ENCODE peak calls at places on chromosomes 2 and 18, in nine cellular contexts. One of them, this sample, is unnamed.

GRCh38 chr2:25250331-25251031 is 82.1 kb upstream of the POMC start:
- DNase-seq in cardiac fibroblast: peak
- DNase-seq in osteocyte: no peak
- DNase-seq in colonic mucosa: no peak
- DNase-seq in AG10803: peak
- DNase-seq in AG04450: peak
- DNase-seq in NCI-H1417: no peak
- DNase-seq in NCI-H69: no peak
- DNase-seq in activated naive CD8-positive, alpha-beta T cell treated with anti-CD3 and anti-CD28 coated beads, Interleukin-2, amount 50 U/mL, for 24 hours: peak
- DNase-seq in this sample: no peak

GRCh38 chr18:24797987-24798386 is 337.6 kb downstream of the HRH4 start:
- DNase-seq in cardiac fibroblast: no peak
- DNase-seq in osteocyte: no peak
- DNase-seq in colonic mucosa: no peak
- DNase-seq in AG10803: no peak
- DNase-seq in AG04450: no peak
- DNase-seq in NCI-H1417: no peak
- DNase-seq in NCI-H69: no peak
- DNase-seq in activated naive CD8-positive, alpha-beta T cell treated with anti-CD3 and anti-CD28 coated beads, Interleukin-2, amount 50 U/mL, for 24 hours: no peak
- DNase-seq in this sample: no peak

GRCh38 chr2:35410431-35411061 is 945.0 kb upstream of the CRIM1 start:
- DNase-seq in cardiac fibroblast: peak
- DNase-seq in osteocyte: peak
- DNase-seq in colonic mucosa: peak
- DNase-seq in AG10803: peak
- DNase-seq in AG04450: no peak
- DNase-seq in NCI-H1417: no peak
- DNase-seq in NCI-H69: peak
- DNase-seq in activated naive CD8-positive, alpha-beta T cell treated with anti-CD3 and anti-CD28 coated beads, Interleukin-2, amount 50 U/mL, for 24 hours: peak
- DNase-seq in this sample: peak

GRCh38 chr18:60146220-60146960 is 226.2 kb downstream of the MC4R start:
- DNase-seq in cardiac fibroblast: no peak
- DNase-seq in osteocyte: no peak
- DNase-seq in colonic mucosa: no peak
- DNase-seq in AG10803: peak
- DNase-seq in AG04450: no peak
- DNase-seq in NCI-H1417: no peak
- DNase-seq in NCI-H69: no peak
- DNase-seq in activated naive CD8-positive, alpha-beta T cell treated with anti-CD3 and anti-CD28 coated beads, Interleukin-2, amount 50 U/mL, for 24 hours: peak
- DNase-seq in this sample: no peak

GRCh38 chr2:12556762-12557161 is 160.0 kb upstream of the TRIB2 start:
- DNase-seq in cardiac fibroblast: peak
- DNase-seq in osteocyte: no peak
- DNase-seq in colonic mucosa: no peak
- DNase-seq in AG10803: peak
- DNase-seq in AG04450: no peak
- DNase-seq in NCI-H1417: no peak
- DNase-seq in NCI-H69: no peak
- DNase-seq in activated naive CD8-positive, alpha-beta T cell treated with anti-CD3 and anti-CD28 coated beads, Interleukin-2, amount 50 U/mL, for 24 hours: peak
- DNase-seq in this sample: peak

GRCh38 chr18:28050561-28050960 is 126.4 kb downstream of the CDH2 start:
- DNase-seq in cardiac fibroblast: no peak
- DNase-seq in osteocyte: no peak
- DNase-seq in colonic mucosa: no peak
- DNase-seq in AG10803: no peak
- DNase-seq in AG04450: no peak
- DNase-seq in NCI-H1417: peak
- DNase-seq in NCI-H69: peak
- DNase-seq in activated naive CD8-positive, alpha-beta T cell treated with anti-CD3 and anti-CD28 coated beads, Interleukin-2, amount 50 U/mL, for 24 hours: no peak
- DNase-seq in this sample: no peak

GRCh38 chr2:183474912-183475695 is 350.9 kb downstream of the NUP35 start:
- DNase-seq in cardiac fibroblast: no peak
- DNase-seq in osteocyte: no peak
- DNase-seq in colonic mucosa: no peak
- DNase-seq in AG10803: no peak
- DNase-seq in AG04450: no peak
- DNase-seq in NCI-H1417: no peak
- DNase-seq in NCI-H69: no peak
- DNase-seq in activated naive CD8-positive, alpha-beta T cell treated with anti-CD3 and anti-CD28 coated beads, Interleukin-2, amount 50 U/mL, for 24 hours: no peak
- DNase-seq in this sample: no peak

GRCh38 chr2:128578406-128579385 is 260.0 kb upstream of the HS6ST1 start:
- DNase-seq in cardiac fibroblast: no peak
- DNase-seq in osteocyte: no peak
- DNase-seq in colonic mucosa: no peak
- DNase-seq in AG10803: no peak
- DNase-seq in AG04450: no peak
- DNase-seq in NCI-H1417: no peak
- DNase-seq in NCI-H69: no peak
- DNase-seq in activated naive CD8-positive, alpha-beta T cell treated with anti-CD3 and anti-CD28 coated beads, Interleukin-2, amount 50 U/mL, for 24 hours: no peak
- DNase-seq in this sample: no peak

GRCh38 chr2:3124921-3125760 is 252.5 kb downstream of the EIPR1 start:
- DNase-seq in cardiac fibroblast: peak
- DNase-seq in osteocyte: no peak
- DNase-seq in colonic mucosa: no peak
- DNase-seq in AG10803: no peak
- DNase-seq in AG04450: no peak
- DNase-seq in NCI-H1417: no peak
- DNase-seq in NCI-H69: no peak
- DNase-seq in activated naive CD8-positive, alpha-beta T cell treated with anti-CD3 and anti-CD28 coated beads, Interleukin-2, amount 50 U/mL, for 24 hours: no peak
- DNase-seq in this sample: no peak

GRCh38 chr2:164597988-164598387 is 23.3 kb downstream of the GRB14 start:
- DNase-seq in cardiac fibroblast: no peak
- DNase-seq in osteocyte: no peak
- DNase-seq in colonic mucosa: no peak
- DNase-seq in AG10803: no peak
- DNase-seq in AG04450: no peak
- DNase-seq in NCI-H1417: no peak
- DNase-seq in NCI-H69: no peak
- DNase-seq in activated naive CD8-positive, alpha-beta T cell treated with anti-CD3 and anti-CD28 coated beads, Interleukin-2, amount 50 U/mL, for 24 hours: no peak
- DNase-seq in this sample: no peak

GRCh38 chr2:70709275-70709674 is 58.7 kb downstream of the ADD2 start:
- DNase-seq in cardiac fibroblast: no peak
- DNase-seq in osteocyte: no peak
- DNase-seq in colonic mucosa: no peak
- DNase-seq in AG10803: peak
- DNase-seq in AG04450: no peak
- DNase-seq in NCI-H1417: no peak
- DNase-seq in NCI-H69: no peak
- DNase-seq in activated naive CD8-positive, alpha-beta T cell treated with anti-CD3 and anti-CD28 coated beads, Interleukin-2, amount 50 U/mL, for 24 hours: no peak
- DNase-seq in this sample: no peak

GRCh38 chr2:85786865-85787264 is 33.1 kb downstream of the ATOH8 start:
- DNase-seq in cardiac fibroblast: no peak
- DNase-seq in osteocyte: no peak
- DNase-seq in colonic mucosa: no peak
- DNase-seq in AG10803: no peak
- DNase-seq in AG04450: no peak
- DNase-seq in NCI-H1417: no peak
- DNase-seq in NCI-H69: no peak
- DNase-seq in activated naive CD8-positive, alpha-beta T cell treated with anti-CD3 and anti-CD28 coated beads, Interleukin-2, amount 50 U/mL, for 24 hours: no peak
- DNase-seq in this sample: no peak

GRCh38 chr18:3451166-3451988 is 1.4 kb downstream of the TGIF1 start:
- DNase-seq in cardiac fibroblast: peak
- DNase-seq in osteocyte: peak
- DNase-seq in colonic mucosa: peak
- DNase-seq in AG10803: peak
- DNase-seq in AG04450: peak
- DNase-seq in NCI-H1417: peak
- DNase-seq in NCI-H69: peak
- DNase-seq in activated naive CD8-positive, alpha-beta T cell treated with anti-CD3 and anti-CD28 coated beads, Interleukin-2, amount 50 U/mL, for 24 hours: peak
- DNase-seq in this sample: peak

GRCh38 chr18:49677762-49678398 is 116.0 kb downstream of the LIPG start:
- DNase-seq in cardiac fibroblast: no peak
- DNase-seq in osteocyte: no peak
- DNase-seq in colonic mucosa: peak
- DNase-seq in AG10803: no peak
- DNase-seq in AG04450: no peak
- DNase-seq in NCI-H1417: no peak
- DNase-seq in NCI-H69: peak
- DNase-seq in activated naive CD8-positive, alpha-beta T cell treated with anti-CD3 and anti-CD28 coated beads, Interleukin-2, amount 50 U/mL, for 24 hours: no peak
- DNase-seq in this sample: no peak

GRCh38 chr18:57058734-57059133 is 88.2 kb upstream of the BOD1L2 start:
- DNase-seq in cardiac fibroblast: no peak
- DNase-seq in osteocyte: no peak
- DNase-seq in colonic mucosa: no peak
- DNase-seq in AG10803: no peak
- DNase-seq in AG04450: no peak
- DNase-seq in NCI-H1417: no peak
- DNase-seq in NCI-H69: no peak
- DNase-seq in activated naive CD8-positive, alpha-beta T cell treated with anti-CD3 and anti-CD28 coated beads, Interleukin-2, amount 50 U/mL, for 24 hours: no peak
- DNase-seq in this sample: no peak

GRCh38 chr2:148201075-148202004 is 180.4 kb downstream of the MBD5 start:
- DNase-seq in cardiac fibroblast: peak
- DNase-seq in osteocyte: no peak
- DNase-seq in colonic mucosa: peak
- DNase-seq in AG10803: peak
- DNase-seq in AG04450: no peak
- DNase-seq in NCI-H1417: no peak
- DNase-seq in NCI-H69: peak
- DNase-seq in activated naive CD8-positive, alpha-beta T cell treated with anti-CD3 and anti-CD28 coated beads, Interleukin-2, amount 50 U/mL, for 24 hours: peak
- DNase-seq in this sample: no peak

GRCh38 chr2:234003972-234004617 is 46.4 kb upstream of the SPP2 start:
- DNase-seq in cardiac fibroblast: peak
- DNase-seq in osteocyte: peak
- DNase-seq in colonic mucosa: no peak
- DNase-seq in AG10803: peak
- DNase-seq in AG04450: peak
- DNase-seq in NCI-H1417: peak
- DNase-seq in NCI-H69: peak
- DNase-seq in activated naive CD8-positive, alpha-beta T cell treated with anti-CD3 and anti-CD28 coated beads, Interleukin-2, amount 50 U/mL, for 24 hours: peak
- DNase-seq in this sample: peak

GRCh38 chr2:197803033-197803444 is 1.4 kb upstream of the PLCL1 start:
- DNase-seq in cardiac fibroblast: peak
- DNase-seq in osteocyte: no peak
- DNase-seq in colonic mucosa: no peak
- DNase-seq in AG10803: peak
- DNase-seq in AG04450: peak
- DNase-seq in NCI-H1417: peak
- DNase-seq in NCI-H69: peak
- DNase-seq in activated naive CD8-positive, alpha-beta T cell treated with anti-CD3 and anti-CD28 coated beads, Interleukin-2, amount 50 U/mL, for 24 hours: no peak
- DNase-seq in this sample: peak

GRCh38 chr2:161250864-161251436 is 57.3 kb upstream of the PSMD14 start:
- DNase-seq in cardiac fibroblast: peak
- DNase-seq in osteocyte: no peak
- DNase-seq in colonic mucosa: no peak
- DNase-seq in AG10803: peak
- DNase-seq in AG04450: no peak
- DNase-seq in NCI-H1417: peak
- DNase-seq in NCI-H69: peak
- DNase-seq in activated naive CD8-positive, alpha-beta T cell treated with anti-CD3 and anti-CD28 coated beads, Interleukin-2, amount 50 U/mL, for 24 hours: no peak
- DNase-seq in this sample: peak

GRCh38 chr18:46320928-46321855 is 217.0 kb downstream of the HAUS1 start:
- DNase-seq in cardiac fibroblast: peak
- DNase-seq in osteocyte: no peak
- DNase-seq in colonic mucosa: no peak
- DNase-seq in AG10803: peak
- DNase-seq in AG04450: no peak
- DNase-seq in NCI-H1417: no peak
- DNase-seq in NCI-H69: peak
- DNase-seq in activated naive CD8-positive, alpha-beta T cell treated with anti-CD3 and anti-CD28 coated beads, Interleukin-2, amount 50 U/mL, for 24 hours: no peak
- DNase-seq in this sample: peak

GRCh38 chr2:207513577-207514257 is 16.0 kb upstream of the CREB1 start:
- DNase-seq in cardiac fibroblast: peak
- DNase-seq in osteocyte: no peak
- DNase-seq in colonic mucosa: no peak
- DNase-seq in AG10803: peak
- DNase-seq in AG04450: peak
- DNase-seq in NCI-H1417: no peak
- DNase-seq in NCI-H69: no peak
- DNase-seq in activated naive CD8-positive, alpha-beta T cell treated with anti-CD3 and anti-CD28 coated beads, Interleukin-2, amount 50 U/mL, for 24 hours: no peak
- DNase-seq in this sample: peak

GRCh38 chr2:73291461-73292315 is 1.7 kb downstream of the EGR4 start:
- DNase-seq in cardiac fibroblast: no peak
- DNase-seq in osteocyte: no peak
- DNase-seq in colonic mucosa: no peak
- DNase-seq in AG10803: no peak
- DNase-seq in AG04450: no peak
- DNase-seq in NCI-H1417: no peak
- DNase-seq in NCI-H69: peak
- DNase-seq in activated naive CD8-positive, alpha-beta T cell treated with anti-CD3 and anti-CD28 coated beads, Interleukin-2, amount 50 U/mL, for 24 hours: peak
- DNase-seq in this sample: no peak

GRCh38 chr2:240451791-240452470 is 16.5 kb downstream of the GPC1 start:
- DNase-seq in cardiac fibroblast: no peak
- DNase-seq in osteocyte: no peak
- DNase-seq in colonic mucosa: no peak
- DNase-seq in AG10803: no peak
- DNase-seq in AG04450: no peak
- DNase-seq in NCI-H1417: no peak
- DNase-seq in NCI-H69: no peak
- DNase-seq in activated naive CD8-positive, alpha-beta T cell treated with anti-CD3 and anti-CD28 coated beads, Interleukin-2, amount 50 U/mL, for 24 hours: no peak
- DNase-seq in this sample: no peak

GRCh38 chr2:26274058-26274613 is 29.4 kb downstream of the HADHB start:
- DNase-seq in cardiac fibroblast: peak
- DNase-seq in osteocyte: no peak
- DNase-seq in colonic mucosa: peak
- DNase-seq in AG10803: peak
- DNase-seq in AG04450: peak
- DNase-seq in NCI-H1417: no peak
- DNase-seq in NCI-H69: peak
- DNase-seq in activated naive CD8-positive, alpha-beta T cell treated with anti-CD3 and anti-CD28 coated beads, Interleukin-2, amount 50 U/mL, for 24 hours: no peak
- DNase-seq in this sample: peak

GRCh38 chr18:51013259-51013658 is 16.8 kb upstream of the SMAD4 start:
- DNase-seq in cardiac fibroblast: no peak
- DNase-seq in osteocyte: no peak
- DNase-seq in colonic mucosa: no peak
- DNase-seq in AG10803: no peak
- DNase-seq in AG04450: no peak
- DNase-seq in NCI-H1417: no peak
- DNase-seq in NCI-H69: no peak
- DNase-seq in activated naive CD8-positive, alpha-beta T cell treated with anti-CD3 and anti-CD28 coated beads, Interleukin-2, amount 50 U/mL, for 24 hours: no peak
- DNase-seq in this sample: no peak

GRCh38 chr2:85275984-85276540 is 51.7 kb downstream of the TGOLN2 start:
- DNase-seq in cardiac fibroblast: no peak
- DNase-seq in osteocyte: no peak
- DNase-seq in colonic mucosa: no peak
- DNase-seq in AG10803: no peak
- DNase-seq in AG04450: no peak
- DNase-seq in NCI-H1417: no peak
- DNase-seq in NCI-H69: no peak
- DNase-seq in activated naive CD8-positive, alpha-beta T cell treated with anti-CD3 and anti-CD28 coated beads, Interleukin-2, amount 50 U/mL, for 24 hours: no peak
- DNase-seq in this sample: no peak